ENCODE peak calls at places on chromosome 1, in eight cellular contexts. One of them, this sample, is unnamed.

GRCh38 chr1:85278853-85279314 is 2.5 kb upstream of the BCL10 start:
- ATAC-seq in left lung: peak
- ATAC-seq in psoas muscle: no peak
- ATAC-seq in body of pancreas: no peak
- ATAC-seq in Right ventricle myocardium inferior: no peak
- ATAC-seq in right lobe of liver: no peak
- ATAC-seq in effector memory CD8-positive, alpha-beta T cell: no peak
- ATAC-seq in Panc1: peak
- ATAC-seq in this sample: peak

GRCh38 chr1:14970115-14970798 is 183.3 kb upstream of the TMEM51 start:
- ATAC-seq in psoas muscle: no peak
- ATAC-seq in Panc1: peak
- ATAC-seq in Right ventricle myocardium inferior: no peak
- ATAC-seq in right lobe of liver: no peak
- ATAC-seq in body of pancreas: peak
- ATAC-seq in left lung: peak
- ATAC-seq in effector memory CD8-positive, alpha-beta T cell: no peak
- ATAC-seq in this sample: no peak

GRCh38 chr1:2213576-2214505 is 14.3 kb upstream of the SKI start:
- ATAC-seq in right lobe of liver: peak
- ATAC-seq in body of pancreas: no peak
- ATAC-seq in Panc1: no peak
- ATAC-seq in left lung: peak
- ATAC-seq in effector memory CD8-positive, alpha-beta T cell: no peak
- ATAC-seq in psoas muscle: peak
- ATAC-seq in Right ventricle myocardium inferior: peak
- ATAC-seq in this sample: no peak

GRCh38 chr1:40362699-40363098 is 10.8 kb upstream of the SMAP2 start:
- ATAC-seq in effector memory CD8-positive, alpha-beta T cell: no peak
- ATAC-seq in left lung: no peak
- ATAC-seq in psoas muscle: no peak
- ATAC-seq in body of pancreas: no peak
- ATAC-seq in right lobe of liver: peak
- ATAC-seq in Panc1: peak
- ATAC-seq in Right ventricle myocardium inferior: no peak
- ATAC-seq in this sample: no peak

GRCh38 chr1:9121891-9122409 is 7.0 kb downstream of the GPR157 start:
- ATAC-seq in right lobe of liver: no peak
- ATAC-seq in Panc1: no peak
- ATAC-seq in left lung: no peak
- ATAC-seq in psoas muscle: no peak
- ATAC-seq in effector memory CD8-positive, alpha-beta T cell: peak
- ATAC-seq in Right ventricle myocardium inferior: peak
- ATAC-seq in body of pancreas: no peak
- ATAC-seq in this sample: peak

GRCh38 chr1:206497363-206497762 is 10.0 kb upstream of the RASSF5 start:
- ATAC-seq in left lung: no peak
- ATAC-seq in Right ventricle myocardium inferior: no peak
- ATAC-seq in right lobe of liver: no peak
- ATAC-seq in body of pancreas: no peak
- ATAC-seq in effector memory CD8-positive, alpha-beta T cell: no peak
- ATAC-seq in Panc1: no peak
- ATAC-seq in psoas muscle: no peak
- ATAC-seq in this sample: no peak

GRCh38 chr1:3038571-3039181 is 17.4 kb downstream of the ACTRT2 start:
- ATAC-seq in left lung: no peak
- ATAC-seq in body of pancreas: no peak
- ATAC-seq in Right ventricle myocardium inferior: no peak
- ATAC-seq in Panc1: no peak
- ATAC-seq in psoas muscle: no peak
- ATAC-seq in effector memory CD8-positive, alpha-beta T cell: no peak
- ATAC-seq in right lobe of liver: no peak
- ATAC-seq in this sample: no peak

GRCh38 chr1:33660244-33660643 is 187.8 kb downstream of the ZSCAN20 start:
- ATAC-seq in body of pancreas: no peak
- ATAC-seq in psoas muscle: no peak
- ATAC-seq in Panc1: no peak
- ATAC-seq in left lung: no peak
- ATAC-seq in right lobe of liver: peak
- ATAC-seq in effector memory CD8-positive, alpha-beta T cell: no peak
- ATAC-seq in Right ventricle myocardium inferior: no peak
- ATAC-seq in this sample: no peak

GRCh38 chr1:226360106-226360746 is 47.7 kb downstream of the PARP1 start:
- ATAC-seq in psoas muscle: no peak
- ATAC-seq in right lobe of liver: no peak
- ATAC-seq in effector memory CD8-positive, alpha-beta T cell: no peak
- ATAC-seq in left lung: no peak
- ATAC-seq in Right ventricle myocardium inferior: no peak
- ATAC-seq in Panc1: no peak
- ATAC-seq in body of pancreas: no peak
- ATAC-seq in this sample: no peak

GRCh38 chr1:175317795-175318194 is 125.2 kb upstream of the KIAA0040 start:
- ATAC-seq in right lobe of liver: peak
- ATAC-seq in body of pancreas: peak
- ATAC-seq in Panc1: no peak
- ATAC-seq in effector memory CD8-positive, alpha-beta T cell: no peak
- ATAC-seq in Right ventricle myocardium inferior: peak
- ATAC-seq in left lung: no peak
- ATAC-seq in psoas muscle: peak
- ATAC-seq in this sample: no peak

GRCh38 chr1:200179781-200180160 is 152.3 kb downstream of the NR5A2 start:
- ATAC-seq in Panc1: peak
- ATAC-seq in effector memory CD8-positive, alpha-beta T cell: no peak
- ATAC-seq in left lung: no peak
- ATAC-seq in body of pancreas: no peak
- ATAC-seq in right lobe of liver: no peak
- ATAC-seq in Right ventricle myocardium inferior: no peak
- ATAC-seq in psoas muscle: no peak
- ATAC-seq in this sample: no peak

GRCh38 chr1:231512147-231512698 is 16.2 kb upstream of the TSNAX start:
- ATAC-seq in effector memory CD8-positive, alpha-beta T cell: no peak
- ATAC-seq in psoas muscle: no peak
- ATAC-seq in left lung: no peak
- ATAC-seq in Right ventricle myocardium inferior: no peak
- ATAC-seq in body of pancreas: no peak
- ATAC-seq in right lobe of liver: no peak
- ATAC-seq in Panc1: peak
- ATAC-seq in this sample: peak

GRCh38 chr1:152756872-152757271 is 953 bp upstream of the KPRP start:
- ATAC-seq in Panc1: no peak
- ATAC-seq in psoas muscle: no peak
- ATAC-seq in effector memory CD8-positive, alpha-beta T cell: no peak
- ATAC-seq in left lung: peak
- ATAC-seq in right lobe of liver: no peak
- ATAC-seq in body of pancreas: no peak
- ATAC-seq in Right ventricle myocardium inferior: no peak
- ATAC-seq in this sample: no peak

GRCh38 chr1:83671586-83671985 is 327.3 kb downstream of the TTLL7 start:
- ATAC-seq in right lobe of liver: no peak
- ATAC-seq in left lung: no peak
- ATAC-seq in psoas muscle: no peak
- ATAC-seq in body of pancreas: no peak
- ATAC-seq in effector memory CD8-positive, alpha-beta T cell: no peak
- ATAC-seq in Right ventricle myocardium inferior: no peak
- ATAC-seq in Panc1: no peak
- ATAC-seq in this sample: no peak

GRCh38 chr1:172832332-172832731 is 173.4 kb downstream of the FASLG start:
- ATAC-seq in psoas muscle: no peak
- ATAC-seq in Panc1: no peak
- ATAC-seq in Right ventricle myocardium inferior: no peak
- ATAC-seq in effector memory CD8-positive, alpha-beta T cell: peak
- ATAC-seq in body of pancreas: no peak
- ATAC-seq in left lung: no peak
- ATAC-seq in right lobe of liver: no peak
- ATAC-seq in this sample: peak

GRCh38 chr1:152000989-152001630 is 7.5 kb upstream of the S100A10 start:
- ATAC-seq in Right ventricle myocardium inferior: peak
- ATAC-seq in left lung: peak
- ATAC-seq in effector memory CD8-positive, alpha-beta T cell: no peak
- ATAC-seq in psoas muscle: no peak
- ATAC-seq in right lobe of liver: peak
- ATAC-seq in Panc1: peak
- ATAC-seq in body of pancreas: no peak
- ATAC-seq in this sample: no peak

GRCh38 chr1:115564201-115564600 is 77.6 kb upstream of the VANGL1 start:
- ATAC-seq in left lung: no peak
- ATAC-seq in psoas muscle: no peak
- ATAC-seq in Right ventricle myocardium inferior: no peak
- ATAC-seq in Panc1: no peak
- ATAC-seq in body of pancreas: no peak
- ATAC-seq in right lobe of liver: no peak
- ATAC-seq in effector memory CD8-positive, alpha-beta T cell: no peak
- ATAC-seq in this sample: no peak

GRCh38 chr1:150076066-150076465 is 8.5 kb downstream of the VPS45 start:
- ATAC-seq in right lobe of liver: no peak
- ATAC-seq in left lung: no peak
- ATAC-seq in Right ventricle myocardium inferior: no peak
- ATAC-seq in body of pancreas: no peak
- ATAC-seq in Panc1: no peak
- ATAC-seq in psoas muscle: no peak
- ATAC-seq in effector memory CD8-positive, alpha-beta T cell: no peak
- ATAC-seq in this sample: peak

GRCh38 chr1:207034208-207034607 is 1.7 kb upstream of the C1orf116 start:
- ATAC-seq in effector memory CD8-positive, alpha-beta T cell: no peak
- ATAC-seq in Right ventricle myocardium inferior: no peak
- ATAC-seq in body of pancreas: no peak
- ATAC-seq in psoas muscle: no peak
- ATAC-seq in right lobe of liver: no peak
- ATAC-seq in Panc1: no peak
- ATAC-seq in left lung: no peak
- ATAC-seq in this sample: no peak

GRCh38 chr1:59055908-59056719 is 240.8 kb upstream of the FGGY start:
- ATAC-seq in effector memory CD8-positive, alpha-beta T cell: no peak
- ATAC-seq in right lobe of liver: no peak
- ATAC-seq in left lung: no peak
- ATAC-seq in Right ventricle myocardium inferior: peak
- ATAC-seq in Panc1: no peak
- ATAC-seq in body of pancreas: peak
- ATAC-seq in psoas muscle: no peak
- ATAC-seq in this sample: no peak